ENCODE peak calls at places on chromosomes 2 and 18, in six cellular contexts. One of them, this sample, is unnamed.

GRCh38 chr2:237500681-237501424 is 13.8 kb downstream of the MLPH start:
- DNase-seq in K562: no peak
- DNase-seq in IMR-90: peak; percentile 100
- DNase-seq in uterus: peak; percentile 41
- DNase-seq in neuronal stem cell: no peak
- DNase-seq in gastrocnemius medialis: no peak
- DNase-seq in this sample: no peak

GRCh38 chr2:220300806-220301205 is 673.4 kb downstream of the SLC4A3 start:
- DNase-seq in K562: no peak
- DNase-seq in IMR-90: peak; percentile 23
- DNase-seq in uterus: no peak
- DNase-seq in neuronal stem cell: no peak
- DNase-seq in gastrocnemius medialis: no peak
- DNase-seq in this sample: no peak

GRCh38 chr2:38702413-38702812 is 36.5 kb downstream of the GALM start:
- DNase-seq in K562: no peak
- DNase-seq in IMR-90: peak; percentile 95
- DNase-seq in uterus: no peak
- DNase-seq in neuronal stem cell: no peak
- DNase-seq in gastrocnemius medialis: no peak
- DNase-seq in this sample: no peak

GRCh38 chr2:19878268-19879046 is 23.3 kb downstream of the TTC32 start:
- DNase-seq in K562: no peak
- DNase-seq in IMR-90: no peak
- DNase-seq in uterus: no peak
- DNase-seq in neuronal stem cell: no peak
- DNase-seq in gastrocnemius medialis: no peak
- DNase-seq in this sample: no peak

GRCh38 chr2:227365833-227366232 is 13.3 kb downstream of the TM4SF20 start:
- DNase-seq in K562: no peak
- DNase-seq in IMR-90: peak; percentile 28
- DNase-seq in uterus: no peak
- DNase-seq in neuronal stem cell: no peak
- DNase-seq in gastrocnemius medialis: no peak
- DNase-seq in this sample: no peak

GRCh38 chr2:74516070-74516633 is 1.9 kb downstream of the TLX2 start:
- DNase-seq in K562: no peak
- DNase-seq in IMR-90: peak; percentile 11
- DNase-seq in uterus: no peak
- DNase-seq in neuronal stem cell: no peak
- DNase-seq in gastrocnemius medialis: no peak
- DNase-seq in this sample: no peak

GRCh38 chr2:234111523-234111922 is 61.0 kb downstream of the SPP2 start:
- DNase-seq in K562: no peak
- DNase-seq in IMR-90: peak; percentile 7
- DNase-seq in uterus: no peak
- DNase-seq in neuronal stem cell: no peak
- DNase-seq in gastrocnemius medialis: no peak
- DNase-seq in this sample: no peak

GRCh38 chr2:71452565-71452964 is 796 bp upstream of the DYSF start:
- DNase-seq in K562: peak; percentile 85
- DNase-seq in IMR-90: peak; percentile 38
- DNase-seq in uterus: no peak
- DNase-seq in neuronal stem cell: no peak
- DNase-seq in gastrocnemius medialis: peak; percentile 87
- DNase-seq in this sample: no peak

GRCh38 chr2:144480257-144480656 is 39.7 kb downstream of the ZEB2 start:
- DNase-seq in K562: no peak
- DNase-seq in IMR-90: peak; percentile 58
- DNase-seq in uterus: no peak
- DNase-seq in neuronal stem cell: no peak
- DNase-seq in gastrocnemius medialis: no peak
- DNase-seq in this sample: no peak

GRCh38 chr2:73174244-73174643 is 28.1 kb upstream of the NOTO start:
- DNase-seq in K562: no peak
- DNase-seq in IMR-90: no peak
- DNase-seq in uterus: no peak
- DNase-seq in neuronal stem cell: no peak
- DNase-seq in gastrocnemius medialis: no peak
- DNase-seq in this sample: no peak

GRCh38 chr2:73175663-73176204 is 26.6 kb upstream of the NOTO start:
- DNase-seq in K562: peak; percentile 85
- DNase-seq in IMR-90: peak; percentile 62
- DNase-seq in uterus: peak; percentile 71
- DNase-seq in neuronal stem cell: peak; percentile 54
- DNase-seq in gastrocnemius medialis: peak; percentile 31
- DNase-seq in this sample: peak; percentile 65

GRCh38 chr2:73176205-73176880 is 26.0 kb upstream of the NOTO start:
- DNase-seq in K562: peak; percentile 36
- DNase-seq in IMR-90: no peak
- DNase-seq in uterus: peak; percentile 18
- DNase-seq in neuronal stem cell: no peak
- DNase-seq in gastrocnemius medialis: no peak
- DNase-seq in this sample: no peak

GRCh38 chr2:73173781-73174180 is 28.6 kb upstream of the NOTO start:
- DNase-seq in K562: no peak
- DNase-seq in IMR-90: no peak
- DNase-seq in uterus: no peak
- DNase-seq in neuronal stem cell: no peak
- DNase-seq in gastrocnemius medialis: no peak
- DNase-seq in this sample: no peak

DNA sequence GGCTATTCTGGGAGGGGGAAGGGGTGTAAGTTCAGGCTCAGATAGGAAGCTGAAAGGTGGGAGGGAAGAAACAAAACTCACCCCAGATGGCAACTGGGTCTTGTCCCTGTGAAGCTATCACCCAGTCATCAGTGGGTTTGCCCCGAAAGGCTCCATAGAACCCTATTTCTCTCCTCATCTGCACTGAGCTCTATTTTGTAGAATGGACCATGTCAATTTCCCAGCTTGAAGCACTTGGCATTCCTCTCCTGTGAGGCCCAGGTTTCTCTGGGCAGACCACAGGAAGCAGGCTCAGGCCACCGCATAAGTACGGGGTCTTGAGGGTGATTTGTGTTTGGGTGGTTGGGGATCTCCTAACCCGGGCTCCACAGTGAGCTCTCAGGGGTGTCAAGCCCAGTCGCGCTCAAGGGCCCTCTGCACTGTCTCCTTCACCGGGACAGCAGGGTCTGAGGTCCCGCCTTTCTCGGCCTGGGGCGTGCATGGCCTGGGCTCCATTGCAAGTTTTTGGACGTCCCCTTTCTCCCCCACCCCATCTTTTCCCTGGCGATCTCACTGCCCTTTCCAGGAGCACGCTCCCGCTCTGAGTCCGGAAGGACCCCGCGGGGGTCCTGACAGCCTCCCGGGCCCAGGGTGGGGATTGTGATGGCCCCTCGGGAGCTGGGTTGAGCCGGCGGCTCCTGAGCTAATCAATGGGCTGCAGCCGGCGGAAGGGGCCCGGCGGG is 27.3 kb upstream of the NOTO start:
- DNase-seq in K562: peak; percentile 38
- DNase-seq in IMR-90: no peak
- DNase-seq in uterus: no peak
- DNase-seq in neuronal stem cell: no peak
- DNase-seq in gastrocnemius medialis: no peak
- DNase-seq in this sample: no peak
- H3K4me3 ChIP-seq in K562: no peak overlapping the region
- H3K4me3 ChIP-seq in IMR-90: no peak overlapping the region
- H3K4me3 ChIP-seq in uterus: peak overlapping the region; percentile 10
- H3K4me3 ChIP-seq in neuronal stem cell: peak overlapping the region; percentile 72
- H3K4me3 ChIP-seq in gastrocnemius medialis: peak overlapping the region; percentile 63
- H3K4me3 ChIP-seq in this sample: peak overlapping the region; percentile 26

GRCh38 chr2:241615522-241616052 is 21.4 kb downstream of the THAP4 start:
- DNase-seq in K562: no peak
- DNase-seq in IMR-90: no peak
- DNase-seq in uterus: no peak
- DNase-seq in neuronal stem cell: no peak
- DNase-seq in gastrocnemius medialis: no peak
- DNase-seq in this sample: no peak
- H3K4me1 ChIP-seq in K562: peaks cover 26% of the 10 kb centered on the region
- H3K4me1 ChIP-seq in IMR-90: peaks cover 9% of the 10 kb centered on the region
- H3K4me1 ChIP-seq in uterus: no peaks in the 10 kb centered on the region
- H3K4me1 ChIP-seq in neuronal stem cell: no peaks in the 10 kb centered on the region
- H3K4me1 ChIP-seq in gastrocnemius medialis: peaks cover 21% of the 10 kb centered on the region
- H3K4me1 ChIP-seq in this sample: peaks cover 6% of the 10 kb centered on the region

DNA sequence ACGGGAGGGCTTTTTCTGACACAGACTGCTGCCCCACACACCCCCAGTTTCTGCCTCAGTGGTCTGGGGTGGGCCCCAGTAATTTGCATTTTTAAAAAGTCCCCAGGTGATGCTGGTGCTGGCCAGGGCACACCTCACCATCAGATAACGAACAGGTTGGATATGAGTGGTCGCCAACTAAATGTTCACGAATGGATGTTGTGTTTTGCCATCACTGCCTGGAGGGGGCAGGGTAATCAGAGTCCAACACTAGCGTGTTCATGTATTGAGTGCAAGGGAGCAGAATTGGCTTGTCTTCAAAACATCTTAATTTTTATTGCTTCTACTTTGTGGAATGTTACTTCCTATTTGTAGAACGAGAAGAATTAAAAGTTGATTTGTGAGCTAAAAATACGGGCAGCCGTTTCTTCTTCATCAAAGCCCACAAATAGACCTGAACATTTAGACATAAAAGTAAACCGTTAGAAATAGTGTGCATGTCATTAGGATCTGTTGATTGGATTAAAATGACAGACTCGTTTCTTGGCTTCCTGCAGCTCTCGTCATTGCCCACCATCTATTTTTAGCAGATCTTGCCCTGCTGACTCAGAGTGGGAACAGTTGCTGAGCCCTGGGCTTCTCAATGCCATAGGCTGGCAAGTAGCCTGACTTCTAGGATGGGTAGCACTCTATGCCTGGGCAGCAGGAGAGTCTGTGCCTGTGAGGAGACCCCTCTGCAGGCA is 45.2 kb downstream of the NCK2 start:
- DNase-seq in K562: no peak
- DNase-seq in IMR-90: peak; percentile 74
- DNase-seq in uterus: peak; percentile 34
- DNase-seq in neuronal stem cell: no peak
- DNase-seq in gastrocnemius medialis: peak; percentile 78
- DNase-seq in this sample: no peak
- H3K4me3 ChIP-seq in K562: no peak overlapping the region
- H3K4me3 ChIP-seq in IMR-90: no peak overlapping the region
- H3K4me3 ChIP-seq in uterus: no peak overlapping the region
- H3K4me3 ChIP-seq in neuronal stem cell: no peak overlapping the region
- H3K4me3 ChIP-seq in gastrocnemius medialis: peak overlapping the region; percentile 23
- H3K4me3 ChIP-seq in this sample: no peak overlapping the region

DNA sequence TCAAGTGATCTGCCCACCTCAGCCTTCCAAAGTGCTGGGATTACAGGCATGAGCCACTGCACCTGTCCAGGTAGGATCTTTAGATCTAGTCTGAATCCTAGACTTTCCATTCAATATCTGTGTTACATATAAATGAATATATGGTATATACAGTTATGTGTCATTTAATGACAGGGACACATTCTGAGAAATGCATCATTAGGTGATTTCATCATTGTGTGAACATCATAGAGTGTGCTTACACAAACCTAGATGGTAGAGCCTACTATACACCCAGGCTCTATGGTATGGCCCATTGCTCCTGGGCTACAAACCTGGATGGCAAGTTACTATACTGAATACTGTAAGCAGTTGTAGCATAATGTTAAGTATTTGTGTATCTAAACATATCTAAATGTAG is 15.5 kb upstream of the MGAT4A start:
- DNase-seq in K562: no peak
- DNase-seq in IMR-90: no peak
- DNase-seq in uterus: no peak
- DNase-seq in neuronal stem cell: no peak
- DNase-seq in gastrocnemius medialis: no peak
- DNase-seq in this sample: no peak
- H3K4me1 ChIP-seq in K562: no peaks in the 10 kb centered on the region
- H3K4me1 ChIP-seq in IMR-90: no peaks in the 10 kb centered on the region
- H3K4me1 ChIP-seq in uterus: no peaks in the 10 kb centered on the region
- H3K4me1 ChIP-seq in neuronal stem cell: no peaks in the 10 kb centered on the region
- H3K4me1 ChIP-seq in gastrocnemius medialis: peaks cover 7% of the 10 kb centered on the region
- H3K4me1 ChIP-seq in this sample: no peaks in the 10 kb centered on the region

DNA sequence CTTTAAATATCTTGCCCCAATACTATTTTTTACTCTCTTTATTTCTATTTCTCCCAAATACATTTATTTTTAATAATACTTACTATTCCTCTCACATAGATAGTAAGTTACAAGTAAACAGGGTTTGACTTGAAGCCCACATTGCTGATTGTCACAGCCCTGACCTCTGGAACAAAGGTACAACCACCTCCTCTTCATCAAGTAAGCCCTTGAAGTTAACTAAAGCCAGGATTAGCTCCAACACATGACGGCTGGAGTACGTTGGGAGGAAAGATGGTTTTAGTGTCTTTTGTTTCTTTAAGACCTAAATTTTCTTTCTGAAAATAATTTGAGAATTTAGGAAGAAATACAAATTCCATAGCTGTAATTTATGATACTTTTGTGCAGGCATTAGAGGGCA is 951 bp downstream of the MYOM1 start:
- DNase-seq in K562: no peak
- DNase-seq in IMR-90: no peak
- DNase-seq in uterus: no peak
- DNase-seq in neuronal stem cell: no peak
- DNase-seq in gastrocnemius medialis: no peak
- DNase-seq in this sample: no peak
- H3K4me3 ChIP-seq in K562: no peak overlapping the region
- H3K4me3 ChIP-seq in IMR-90: no peak overlapping the region
- H3K4me3 ChIP-seq in uterus: peak overlapping the region; percentile 20
- H3K4me3 ChIP-seq in neuronal stem cell: no peak overlapping the region
- H3K4me3 ChIP-seq in gastrocnemius medialis: peak overlapping the region; percentile 67
- H3K4me3 ChIP-seq in this sample: no peak overlapping the region